ENCODE peak calls at places on chromosomes 4 and X, in four cellular contexts. V, I, Z and N are unnamed samples.

GRCh38 chr4:52750819-52751348 is 341 bp downstream of the ERVMER34-1 start:
- DNase-seq in V (no peak), I (no peak), Z (peak; percentile 53), N (no peak)

GRCh38 chrX:141278306-141278705 is 36.0 kb upstream of the SPANXC start:
- DNase-seq in V (peak; percentile 10), I (no peak), Z (no peak), N (no peak)

GRCh38 chrX:53481093-53481492 is 46.9 kb upstream of the HSD17B10 start:
- DNase-seq in V (no peak), I (no peak), Z (peak; percentile 30), N (no peak)

GRCh38 chr4:101169044-101170014 is 178.0 kb downstream of the PPP3CA start:
- DNase-seq in V (peak; percentile 83), I (peak; percentile 64), Z (peak; percentile 75), N (peak; percentile 61)

GRCh38 chrX:46959101-46959500 is 46.9 kb downstream of the JADE3 start:
- DNase-seq in V (no peak), I (no peak), Z (no peak), N (no peak)

GRCh38 chrX:3136161-3136961 is 95.1 kb downstream of the ARSF start:
- DNase-seq in V (no peak), I (no peak), Z (no peak), N (no peak)

GRCh38 chr4:96193061-96193460 is 353.2 kb downstream of the PDHA2 start:
- DNase-seq in V (no peak), I (no peak), Z (no peak), N (no peak)

GRCh38 chr4:242121-242848 is 63.0 kb downstream of the ZNF732 start:
- DNase-seq in V (peak; percentile 86), I (peak; percentile 72), Z (peak; percentile 36), N (no peak)

GRCh38 chrX:21645437-21646220 is 12.5 kb downstream of the KLHL34 start:
- DNase-seq in V (no peak), I (no peak), Z (no peak), N (no peak)

GRCh38 chr4:52751349-52751911 is at the start of gene ERVMER34-1:
- DNase-seq in V (no peak), I (no peak), Z (peak; percentile 95), N (no peak)

GRCh38 chrX:21487832-21488231 is 113.6 kb downstream of the CNKSR2 start:
- DNase-seq in V (no peak), I (no peak), Z (no peak), N (no peak)

GRCh38 chr4:628821-629635 is 3.7 kb downstream of the PDE6B start:
- DNase-seq in V (no peak), I (no peak), Z (peak; percentile 29), N (no peak)

GRCh38 chr4:158913766-158914165 is 144.9 kb downstream of the FNIP2 start:
- DNase-seq in V (no peak), I (no peak), Z (no peak), N (no peak)

GRCh38 chr4:163540977-163541376 is 46.5 kb downstream of the TMA16 start:
- DNase-seq in V (no peak), I (no peak), Z (no peak), N (peak; percentile 72)

GRCh38 chrX:55008571-55009358 is 8.6 kb downstream of the APEX2 start:
- DNase-seq in V (no peak), I (no peak), Z (no peak), N (no peak)

GRCh38 chrX:118520206-118520857 is 24.7 kb downstream of the DOCK11 start:
- DNase-seq in V (no peak), I (no peak), Z (no peak), N (peak; percentile 28)

GRCh38 chr4:126247409-126247808 is 932.7 kb downstream of the FAT4 start:
- DNase-seq in V (peak; percentile 57), I (no peak), Z (no peak), N (no peak)

GRCh38 chrX:153884136-153885076 is 1.6 kb downstream of the L1CAM start:
- DNase-seq in V (no peak), I (no peak), Z (no peak), N (no peak)

GRCh38 chr4:72919937-72920336 is 149.6 kb downstream of the COX18 start:
- DNase-seq in V (no peak), I (no peak), Z (no peak), N (no peak)

GRCh38 chr4:39559641-39560040 is 32.4 kb upstream of the UGDH start:
- DNase-seq in V (no peak), I (no peak), Z (peak; percentile 39), N (no peak)

GRCh38 chr4:26330186-26330787 is 9.5 kb downstream of the RBPJ start:
- DNase-seq in V (peak; percentile 64), I (no peak), Z (no peak), N (no peak)

GRCh38 chrX:12819231-12819630 is 28.0 kb downstream of the PRPS2 start:
- DNase-seq in V (no peak), I (no peak), Z (no peak), N (no peak)

GRCh38 chr4:70619778-70620177 is 8.8 kb upstream of the ENAM start:
- DNase-seq in V (no peak), I (no peak), Z (no peak), N (no peak)

GRCh38 chrX:45851434-45851991 is 650.8 kb upstream of the DIPK2B start:
- DNase-seq in V (peak; percentile 58), I (no peak), Z (peak; percentile 38), N (peak; percentile 45)

GRCh38 chr4:133270021-133270570 is 121.0 kb downstream of the PCDH10 start:
- DNase-seq in V (peak; percentile 67), I (no peak), Z (no peak), N (no peak)

GRCh38 chrX:107686792-107687191 is 58.5 kb downstream of the PRPS1 start:
- DNase-seq in V (no peak), I (peak; percentile 25), Z (no peak), N (no peak)

GRCh38 chr4:75513529-75514130 is 573 bp downstream of the RCHY1 start:
- DNase-seq in V (no peak), I (no peak), Z (no peak), N (no peak)
- H3K4me1 ChIP-seq in V (peaks cover 28% of the 10 kb centered on the region), I (peaks cover 8% of the 10 kb centered on the region), Z (peaks cover 19% of the 10 kb centered on the region), N (peaks cover 23% of the 10 kb centered on the region)

GRCh38 chrX:72027024-72027913 is 104.4 kb downstream of the RTL5 start:
- DNase-seq in V (no peak), I (peak; percentile 57), Z (no peak), N (no peak)
- H3K4me3 ChIP-seq in V (no peak overlapping the region), I (peak overlapping the region; percentile 6), Z (no peak overlapping the region), N (no peak overlapping the region)

GRCh38 chrX:10195947-10196346 is 39.2 kb downstream of the CLCN4 start:
- DNase-seq in V (no peak), I (no peak), Z (no peak), N (no peak)

GRCh38 chrX:10190367-10190766 is 33.6 kb downstream of the CLCN4 start:
- DNase-seq in V (peak; percentile 50), I (peak; percentile 77), Z (no peak), N (peak; percentile 47)

GRCh38 chrX:10189317-10190268 is 32.8 kb downstream of the CLCN4 start:
- DNase-seq in V (peak; percentile 55), I (peak; percentile 83), Z (peak; percentile 56), N (peak; percentile 65)

GRCh38 chrX:10195425-10195824 is 38.6 kb downstream of the CLCN4 start:
- DNase-seq in V (no peak), I (no peak), Z (no peak), N (no peak)

GRCh38 chrX:10193587-10193986 is 36.8 kb downstream of the CLCN4 start:
- DNase-seq in V (no peak), I (no peak), Z (no peak), N (no peak)
- H3K4me1 ChIP-seq in V (no peaks in the 10 kb centered on the region), I (no peaks in the 10 kb centered on the region), Z (no peaks in the 10 kb centered on the region), N (peaks cover 7% of the 10 kb centered on the region)

GRCh38 chrX:67543818-67544217 is at the start of gene AR:
- DNase-seq in V (no peak), I (peak; percentile 83), Z (peak; percentile 46), N (peak; percentile 85)
- H3K4me3 ChIP-seq in V (peak within 1 kb of the TSS; percentile 48), I (peak within 1 kb of the TSS; percentile 42), Z (peak within 1 kb of the TSS; percentile 42), N (peak within 1 kb of the TSS; percentile 57)

DNA sequence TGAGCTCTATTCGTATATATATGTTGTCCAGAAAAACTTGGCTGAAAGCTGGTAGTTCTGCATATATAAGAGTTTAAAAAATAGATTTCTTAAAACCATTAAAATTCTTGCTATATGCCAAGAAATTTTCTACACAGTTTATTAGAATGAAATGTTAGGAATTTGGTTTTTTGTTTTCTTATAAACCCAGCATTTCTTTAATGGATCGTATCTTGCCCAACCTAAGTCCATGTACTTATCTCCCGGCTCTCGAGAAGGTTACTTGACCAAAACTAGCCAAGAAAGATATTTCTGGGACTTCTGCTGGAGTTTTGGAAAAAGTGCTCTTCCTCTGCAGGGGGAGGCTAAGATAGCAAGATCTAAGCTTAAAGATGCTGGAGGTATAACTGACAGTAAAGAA is 4.7 kb upstream of the ASB5 start:
- DNase-seq in V (no peak), I (no peak), Z (no peak), N (no peak)
- H3K4me1 ChIP-seq in V (no peaks in the 10 kb centered on the region), I (no peaks in the 10 kb centered on the region), Z (no peaks in the 10 kb centered on the region), N (peaks cover 41% of the 10 kb centered on the region)

GRCh38 chrX:129781134-129782014 is 1.6 kb downstream of the SASH3 start:
- DNase-seq in V (peak; percentile 92), I (peak; percentile 72), Z (no peak), N (no peak)

GRCh38 chrX:129782015-129782495 is 2.3 kb downstream of the SASH3 start:
- DNase-seq in V (no peak), I (no peak), Z (no peak), N (no peak)

GRCh38 chrX:129779747-129780146 is at the start of gene SASH3:
- DNase-seq in V (peak; percentile 92), I (no peak), Z (no peak), N (no peak)

GRCh38 chrX:129779086-129779672 is 570 bp upstream of the SASH3 start:
- DNase-seq in V (no peak), I (no peak), Z (no peak), N (no peak)

GRCh38 chrX:129780441-129781105 is 824 bp downstream of the SASH3 start:
- DNase-seq in V (peak; percentile 37), I (no peak), Z (no peak), N (no peak)
- H3K4me3 ChIP-seq in V (peak overlapping the region; percentile 91), I (no peak overlapping the region), Z (no peak overlapping the region), N (no peak overlapping the region)

DNA sequence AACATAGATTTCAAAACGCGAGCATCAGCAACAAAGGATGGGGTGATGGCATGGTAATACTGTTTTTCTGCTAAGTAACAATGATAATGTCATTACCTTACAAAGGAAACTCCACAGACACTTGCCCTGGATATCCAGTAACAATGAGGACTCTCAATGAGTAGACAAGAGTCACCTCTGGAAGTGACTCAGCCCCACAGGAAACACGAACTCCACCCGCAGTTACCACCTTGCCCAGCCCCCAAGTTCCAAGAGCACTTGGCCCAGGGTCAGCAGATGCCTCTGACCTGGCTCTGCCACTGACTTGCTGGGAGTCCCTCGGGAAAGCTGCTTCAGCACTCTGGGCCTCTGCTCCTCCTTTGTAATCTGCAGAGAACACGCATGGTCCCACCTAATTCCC is 110.3 kb upstream of the MAP3K15 start:
- DNase-seq in V (no peak), I (no peak), Z (no peak), N (no peak)
- H3K4me1 ChIP-seq in V (peaks cover 15% of the 10 kb centered on the region), I (no peaks in the 10 kb centered on the region), Z (peaks cover 9% of the 10 kb centered on the region), N (peaks cover 17% of the 10 kb centered on the region)

GRCh38 chr4:183758735-183759447 is 99.8 kb downstream of the TRAPPC11 start:
- DNase-seq in V (no peak), I (no peak), Z (no peak), N (no peak)
- H3K4me3 ChIP-seq in V (no peak overlapping the region), I (no peak overlapping the region), Z (no peak overlapping the region), N (no peak overlapping the region)